ENCODE peak calls at places on chromosomes 16 and 17, in six cellular contexts. K is A673; O is K562; N is CD4-positive, alpha-beta memory T cell; S is small intestine; Y is spleen. B is an unnamed sample.

GRCh38 chr17:72590382-72590781 is 469.6 kb downstream of the SOX9 start:
- DNase-seq in K (no peak), O (no peak), N (no peak), S (peak), Y (no peak), B (no peak)

GRCh38 chr16:907819-908218 is 63.0 kb downstream of the LMF1 start:
- DNase-seq in K (no peak), O (no peak), N (no peak), S (peak), Y (no peak), B (no peak)

GRCh38 chr17:31907342-31907975 is 6.0 kb upstream of the UTP6 start:
- DNase-seq in K (peak), O (peak), N (no peak), S (peak), Y (no peak), B (no peak)

GRCh38 chr17:38361700-38362465 is 10.2 kb downstream of the SOCS7 start:
- DNase-seq in K (no peak), O (no peak), N (no peak), S (no peak), Y (no peak), B (peak)

GRCh38 chr16:28534542-28535373 is 4.0 kb downstream of the NUPR1 start:
- DNase-seq in K (no peak), O (no peak), N (peak), S (no peak), Y (no peak), B (no peak)

GRCh38 chr17:39001703-39002637 is 34.8 kb upstream of the FBXO47 start:
- DNase-seq in K (peak), O (peak), N (no peak), S (peak), Y (peak), B (peak)

GRCh38 chr16:23149267-23149992 is at the start of gene USP31:
- DNase-seq in K (peak), O (peak), N (peak), S (peak), Y (peak), B (peak)

GRCh38 chr17:37088459-37088858 is 139.7 kb downstream of the AATF start:
- DNase-seq in K (no peak), O (no peak), N (peak), S (no peak), Y (no peak), B (no peak)

GRCh38 chr17:9880582-9880999 is 24.5 kb downstream of the RCVRN start:
- DNase-seq in K (no peak), O (no peak), N (no peak), S (no peak), Y (no peak), B (no peak)

GRCh38 chr17:14840616-14841231 is 424.4 kb downstream of the PMP22 start:
- DNase-seq in K (no peak), O (no peak), N (no peak), S (no peak), Y (no peak), B (no peak)

GRCh38 chr16:86575754-86576557 is 2.4 kb upstream of the FOXL1 start:
- DNase-seq in K (peak), O (peak), N (no peak), S (peak), Y (peak), B (peak)

GRCh38 chr16:23171234-23171948 is 11.2 kb upstream of the SCNN1G start:
- DNase-seq in K (no peak), O (no peak), N (no peak), S (no peak), Y (no peak), B (no peak)

GRCh38 chr17:45170976-45171337 is 9.3 kb downstream of the HEXIM2 start:
- DNase-seq in K (no peak), O (no peak), N (no peak), S (no peak), Y (no peak), B (no peak)

GRCh38 chr16:87812200-87812656 is 46.4 kb upstream of the KLHDC4 start:
- DNase-seq in K (no peak), O (no peak), N (no peak), S (peak), Y (no peak), B (no peak)

GRCh38 chr17:4565209-4566141 is 5.1 kb upstream of the GGT6 start:
- DNase-seq in K (peak), O (peak), N (peak), S (peak), Y (peak), B (peak)

GRCh38 chr16:5215911-5216310 is 118.3 kb upstream of the EEF2KMT start:
- DNase-seq in K (peak), O (no peak), N (no peak), S (no peak), Y (no peak), B (peak)

GRCh38 chr17:66625321-66625767 is 209.6 kb upstream of the CACNG5 start:
- DNase-seq in K (peak), O (peak), N (no peak), S (peak), Y (no peak), B (no peak)

GRCh38 chr17:39666601-39667261 is 1.5 kb upstream of the PNMT start:
- DNase-seq in K (no peak), O (peak), N (no peak), S (peak), Y (peak), B (peak)

GRCh38 chr17:50266384-50267073 is 7.7 kb upstream of the TMEM92 start:
- DNase-seq in K (no peak), O (no peak), N (no peak), S (no peak), Y (peak), B (peak)

GRCh38 chr16:23563186-23563585 is 5.7 kb downstream of the UBFD1 start:
- DNase-seq in K (no peak), O (no peak), N (no peak), S (no peak), Y (peak), B (no peak)

GRCh38 chr17:81251943-81252301 is 12.8 kb downstream of the NDUFAF8 start:
- DNase-seq in K (peak), O (no peak), N (no peak), S (no peak), Y (no peak), B (no peak)

GRCh38 chr17:75875940-75876189 is 2.5 kb downstream of the TRIM47 start:
- DNase-seq in K (no peak), O (no peak), N (no peak), S (no peak), Y (no peak), B (no peak)

GRCh38 chr17:68035131-68035522 is 408 bp upstream of the KPNA2 start:
- DNase-seq in K (peak), O (peak), N (no peak), S (no peak), Y (peak), B (no peak)

GRCh38 chr16:683396-684066 is 603 bp downstream of the JMJD8 start:
- DNase-seq in K (no peak), O (peak), N (no peak), S (peak), Y (no peak), B (no peak)

GRCh38 chr17:16100737-16101400 is 101.2 kb downstream of the TTC19 start:
- DNase-seq in K (no peak), O (no peak), N (no peak), S (no peak), Y (no peak), B (peak)

GRCh38 chr17:5785867-5786509 is 201.7 kb upstream of the NLRP1 start:
- DNase-seq in K (peak), O (no peak), N (no peak), S (no peak), Y (no peak), B (peak)

GRCh38 chr16:57092786-57093301 is 461 bp downstream of the CPNE2 start:
- DNase-seq in K (peak), O (peak), N (peak), S (peak), Y (peak), B (peak)

GRCh38 chr17:36645358-36645757 is 44.0 kb downstream of the MRM1 start:
- DNase-seq in K (no peak), O (no peak), N (no peak), S (no peak), Y (no peak), B (no peak)

GRCh38 chr17:40598021-40598927 is 33.0 kb upstream of the CCR7 start:
- DNase-seq in K (no peak), O (no peak), N (no peak), S (no peak), Y (peak), B (no peak)

GRCh38 chr17:50043290-50044148 is 12.4 kb upstream of the ITGA3 start:
- DNase-seq in K (no peak), O (no peak), N (no peak), S (no peak), Y (peak), B (no peak)

GRCh38 chr17:50029185-50029584 is 26.7 kb upstream of the ITGA3 start:
- DNase-seq in K (no peak), O (no peak), N (no peak), S (no peak), Y (no peak), B (no peak)

GRCh38 chr17:12830692-12831363 is 41.5 kb downstream of the ARHGAP44 start:
- DNase-seq in K (no peak), O (no peak), N (no peak), S (peak), Y (no peak), B (no peak)

GRCh38 chr16:20520103-20520502 is 56.1 kb downstream of the ACSM2B start:
- DNase-seq in K (no peak), O (no peak), N (no peak), S (no peak), Y (no peak), B (no peak)

GRCh38 chr17:39144414-39144813 is 7.0 kb downstream of the PLXDC1 start:
- DNase-seq in K (no peak), O (no peak), N (no peak), S (peak), Y (no peak), B (peak)

GRCh38 chr17:50967795-50968194 is 101.6 kb upstream of the TOB1 start:
- DNase-seq in K (no peak), O (no peak), N (no peak), S (no peak), Y (no peak), B (no peak)

GRCh38 chr16:27389272-27389961 is 12.6 kb upstream of the IL21R start:
- DNase-seq in K (no peak), O (no peak), N (no peak), S (no peak), Y (no peak), B (no peak)

GRCh38 chr17:5718751-5719150 is 134.4 kb upstream of the NLRP1 start:
- DNase-seq in K (no peak), O (no peak), N (no peak), S (no peak), Y (no peak), B (no peak)

GRCh38 chr16:4506450-4506849 is 30.3 kb downstream of the HMOX2 start:
- DNase-seq in K (peak), O (peak), N (peak), S (peak), Y (no peak), B (peak)

GRCh38 chr16:4529085-4530060 is 9.2 kb downstream of the CDIP1 start:
- DNase-seq in K (no peak), O (no peak), N (no peak), S (no peak), Y (no peak), B (peak)

DNA sequence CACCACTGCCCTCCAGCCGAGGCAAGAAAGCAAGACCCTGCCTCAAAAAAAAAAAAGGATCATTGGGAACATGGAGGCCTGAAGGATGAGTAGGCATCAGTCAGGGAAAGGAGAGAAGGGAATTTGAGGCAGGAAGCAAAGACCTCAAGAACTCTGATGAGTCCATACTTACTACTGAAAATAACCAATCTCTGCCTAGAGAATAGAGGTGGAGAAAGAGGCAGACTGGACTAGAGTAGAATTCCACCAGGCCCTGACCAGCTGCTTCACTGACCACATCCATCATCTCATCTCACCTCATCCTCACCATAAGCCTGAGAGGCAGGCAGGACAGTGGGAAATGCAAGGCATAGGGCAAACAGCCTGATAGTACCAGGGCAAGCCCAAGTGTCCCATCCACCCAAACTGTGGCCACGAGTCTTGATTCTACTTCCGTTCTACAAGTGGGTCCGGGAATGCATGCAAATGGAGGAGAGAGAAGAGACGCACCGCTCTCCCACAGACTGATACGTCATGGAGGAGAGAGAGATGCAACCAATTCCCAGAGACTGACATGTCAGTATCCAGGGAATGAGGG is 17.1 kb downstream of the ANKRD11 start:
- DNase-seq in K (no peak), O (no peak), N (no peak), S (no peak), Y (no peak), B (no peak)
- H3K27ac ChIP-seq in K (no peak), O (no peak), N (peak), S (peak), Y (peak), B (no peak)

GRCh38 chr17:64217249-64217652 is 45.8 kb downstream of the TEX2 start:
- DNase-seq in K (no peak), O (no peak), N (no peak), S (no peak), Y (no peak), B (no peak)
- H3K27ac ChIP-seq in K (no peak), O (peak), N (no peak), S (peak), Y (peak), B (no peak)

DNA sequence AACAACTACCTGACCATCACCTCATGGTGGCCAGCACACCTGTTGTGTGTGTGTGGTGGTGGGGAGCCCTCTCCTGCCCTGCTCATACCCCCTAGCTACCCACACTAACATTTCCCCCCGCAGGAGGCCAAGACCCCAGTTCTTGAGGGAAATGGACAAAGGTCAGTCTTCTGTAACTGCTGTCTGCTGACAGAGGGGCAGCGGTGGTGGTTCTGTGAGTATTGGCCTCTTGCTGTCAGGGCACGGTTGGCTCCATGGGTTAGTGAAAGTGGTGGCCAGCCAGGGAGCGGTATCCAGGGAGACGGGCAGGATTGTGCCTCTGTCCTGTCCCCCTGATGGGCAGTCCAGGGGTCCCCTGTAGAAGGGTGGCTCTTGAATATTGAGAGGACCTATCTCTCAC is 26.2 kb downstream of the ZNF778 start:
- DNase-seq in K (no peak), O (no peak), N (no peak), S (no peak), Y (no peak), B (no peak)
- H3K27ac ChIP-seq in K (no peak), O (no peak), N (no peak), S (no peak), Y (no peak), B (peak)

DNA sequence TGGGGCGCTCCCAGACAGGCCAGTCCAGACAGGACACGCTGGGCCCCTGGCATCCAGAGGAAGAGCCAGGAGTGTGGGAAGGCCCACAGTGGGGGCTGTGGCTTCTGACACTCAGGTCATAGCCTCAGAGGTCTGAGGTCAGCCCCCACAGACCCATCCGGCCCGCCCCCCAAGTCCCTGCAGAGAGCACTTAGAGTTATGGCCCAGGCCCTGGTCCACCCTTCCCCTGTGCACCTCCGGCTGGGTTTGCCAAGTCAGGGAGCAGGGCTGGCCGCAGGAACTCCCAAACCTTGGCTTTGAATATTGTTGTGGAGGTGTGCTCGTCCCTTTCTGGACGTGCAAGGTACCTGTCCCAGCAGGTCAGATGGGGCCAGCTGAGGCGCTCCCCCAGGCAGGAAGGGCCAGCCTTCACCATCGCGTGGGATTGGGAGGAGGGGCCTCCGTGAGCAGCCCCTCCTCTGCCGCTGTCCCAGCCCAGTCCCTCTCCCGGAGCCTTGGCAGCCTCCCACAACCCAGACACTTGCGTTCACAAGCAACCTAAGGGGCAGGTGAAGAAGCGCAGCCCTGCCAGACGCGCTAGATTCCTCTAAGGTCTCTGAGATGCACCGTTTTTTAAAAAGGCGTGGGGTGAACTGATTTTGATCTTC is 74.6 kb downstream of the SOCS1 start:
- DNase-seq in K (no peak), O (no peak), N (no peak), S (no peak), Y (no peak), B (no peak)
- H3K27ac ChIP-seq in K (no peak), O (no peak), N (no peak), S (no peak), Y (peak), B (no peak)

GRCh38 chr16:13997933-13998332 is 73.2 kb upstream of the MRTFB start:
- DNase-seq in K (peak), O (no peak), N (no peak), S (peak), Y (no peak), B (peak)

GRCh38 chr16:13997526-13997925 is 73.6 kb upstream of the MRTFB start:
- DNase-seq in K (no peak), O (peak), N (no peak), S (no peak), Y (no peak), B (peak)

GRCh38 chr16:13999071-13999894 is 71.8 kb upstream of the MRTFB start:
- DNase-seq in K (no peak), O (peak), N (no peak), S (no peak), Y (no peak), B (no peak)

GRCh38 chr16:14001521-14001920 is 69.6 kb upstream of the MRTFB start:
- DNase-seq in K (no peak), O (no peak), N (no peak), S (no peak), Y (no peak), B (no peak)

GRCh38 chr16:13999895-14000425 is 71.2 kb upstream of the MRTFB start:
- DNase-seq in K (no peak), O (peak), N (no peak), S (no peak), Y (no peak), B (no peak)
- H3K27ac ChIP-seq in K (no peak), O (peak), N (no peak), S (no peak), Y (no peak), B (no peak)

GRCh38 chr17:47295874-47296255 is 27.9 kb upstream of the EFCAB13 start:
- DNase-seq in K (no peak), O (no peak), N (no peak), S (no peak), Y (no peak), B (no peak)
- H3K27ac ChIP-seq in K (no peak), O (no peak), N (no peak), S (no peak), Y (no peak), B (no peak)

DNA sequence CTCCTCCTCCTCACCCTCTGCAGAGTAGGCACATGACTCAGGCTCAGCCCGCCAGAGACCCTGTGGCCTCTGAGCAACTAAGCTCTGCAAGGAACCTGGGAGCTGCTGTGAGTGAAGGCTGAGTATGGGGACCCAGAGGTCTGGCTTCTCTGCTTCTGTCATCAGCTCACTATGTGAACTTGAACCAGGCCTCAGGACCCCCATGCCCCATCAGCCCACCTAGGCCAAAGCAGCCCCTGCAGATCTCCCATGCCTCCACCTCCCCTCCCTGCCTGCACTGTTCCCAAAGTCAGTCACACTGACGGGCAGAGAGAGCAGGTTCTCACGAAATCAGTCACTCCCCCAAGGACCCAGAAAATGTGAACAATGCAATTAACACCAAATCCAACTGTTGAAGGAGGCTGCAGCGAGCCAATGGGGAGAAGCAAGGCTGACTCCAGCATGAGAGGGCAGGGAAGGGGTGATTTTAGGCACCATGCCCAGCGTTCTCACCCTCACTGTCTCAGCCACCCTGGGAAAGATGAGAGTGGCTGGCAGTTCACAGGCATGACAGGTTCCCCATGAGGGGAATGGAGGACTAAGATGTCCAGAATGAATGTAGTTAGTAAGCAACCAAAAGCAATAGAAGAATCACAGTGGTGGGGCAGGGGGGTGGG is 60.6 kb downstream of the BEAN1 start:
- DNase-seq in K (no peak), O (no peak), N (no peak), S (no peak), Y (no peak), B (no peak)
- H3K27ac ChIP-seq in K (no peak), O (no peak), N (no peak), S (no peak), Y (peak), B (no peak)

B was measured in SJCRH30.